ENCODE peak calls at places on chromosome 1, in eight cellular contexts. Z, K, Q, D, R, O, X and H are unnamed samples.

GRCh38 chr1:175499595-175500367 is 243.6 kb downstream of the TNR start:
- DNase-seq in Q (no peak), Z (no peak), O (no peak), K (no peak), X (no peak), D (no peak), R (no peak), H (no peak)

GRCh38 chr1:42125552-42125951 is 27.7 kb upstream of the GUCA2B start:
- DNase-seq in Q (no peak), R (no peak), D (no peak), Z (no peak), O (no peak), K (no peak), X (no peak), H (no peak)

GRCh38 chr1:179080866-179081695 is 789 bp upstream of the TOR3A start:
- DNase-seq in D (no peak), O (peak; percentile 9), R (no peak), K (no peak), Z (no peak), X (no peak), Q (no peak), H (no peak)

GRCh38 chr1:221987860-221988520 is 246.1 kb upstream of the DUSP10 start:
- DNase-seq in X (peak; percentile 93), O (no peak), K (no peak), R (peak; percentile 81), Z (peak; percentile 96), Q (no peak), D (peak; percentile 62), H (peak; percentile 66)

GRCh38 chr1:187092104-187092503 is 263.4 kb downstream of the PLA2G4A start:
- DNase-seq in D (no peak), R (no peak), K (no peak), O (no peak), Z (no peak), Q (peak; percentile 49), X (no peak), H (no peak)

GRCh38 chr1:147270721-147271120 is 28.2 kb downstream of the CHD1L start:
- DNase-seq in Q (no peak), O (no peak), K (no peak), D (no peak), R (no peak), Z (no peak), X (no peak), H (no peak)

GRCh38 chr1:23585321-23586022 is 26.2 kb upstream of the ID3 start:
- DNase-seq in Z (peak; percentile 99), Q (no peak), X (peak; percentile 99), O (no peak), K (no peak), D (peak; percentile 99), R (peak; percentile 94), H (peak; percentile 98)

GRCh38 chr1:77975386-77975785 is 3.5 kb downstream of the FUBP1 start:
- DNase-seq in X (peak; percentile 61), Q (no peak), R (no peak), K (no peak), Z (peak; percentile 40), O (peak; percentile 9), D (peak; percentile 26), H (peak; percentile 48)

GRCh38 chr1:69221492-69221990 is 346.2 kb upstream of the LRRC7 start:
- DNase-seq in Q (no peak), K (no peak), R (no peak), X (no peak), Z (no peak), D (no peak), O (no peak), H (no peak)

GRCh38 chr1:207748737-207749528 is 2.9 kb upstream of the CD46 start:
- DNase-seq in Z (no peak), Q (no peak), R (no peak), O (peak; percentile 40), K (no peak), D (no peak), X (no peak), H (no peak)
- H3K4me3 ChIP-seq in Z (no peak overlapping the region), Q (peak overlapping the region; percentile 4), R (no peak overlapping the region), O (no peak overlapping the region), K (no peak overlapping the region), D (no peak overlapping the region), X (no peak overlapping the region), H (no peak overlapping the region)

DNA sequence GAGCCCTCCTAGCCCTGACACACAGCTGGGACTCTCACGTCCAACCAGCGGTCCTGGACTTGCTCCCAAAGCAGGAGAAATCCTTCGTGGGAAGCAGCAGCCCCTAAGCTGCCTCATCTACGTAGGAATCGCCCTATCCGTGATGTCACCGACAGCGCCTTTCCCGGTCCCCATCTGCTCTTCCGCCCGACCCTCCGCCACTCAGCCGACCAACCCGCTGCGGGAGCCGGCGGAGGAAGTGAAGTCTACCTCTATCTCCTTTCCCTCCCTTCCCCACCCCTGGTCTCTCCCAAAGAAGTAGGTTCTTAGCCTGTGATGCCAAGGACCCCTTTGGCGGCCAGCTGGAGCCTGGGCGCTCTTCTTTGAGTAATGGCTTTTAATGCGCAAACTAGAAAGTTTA is 272.1 kb downstream of the FAM72C start:
- DNase-seq in Q (no peak), D (no peak), K (no peak), O (no peak), R (no peak), X (no peak), Z (no peak), H (no peak)
- H3K4me3 ChIP-seq in Q (no peak overlapping the region), D (no peak overlapping the region), K (no peak overlapping the region), O (no peak overlapping the region), R (no peak overlapping the region), X (no peak overlapping the region), Z (no peak overlapping the region), H (no peak overlapping the region)

DNA sequence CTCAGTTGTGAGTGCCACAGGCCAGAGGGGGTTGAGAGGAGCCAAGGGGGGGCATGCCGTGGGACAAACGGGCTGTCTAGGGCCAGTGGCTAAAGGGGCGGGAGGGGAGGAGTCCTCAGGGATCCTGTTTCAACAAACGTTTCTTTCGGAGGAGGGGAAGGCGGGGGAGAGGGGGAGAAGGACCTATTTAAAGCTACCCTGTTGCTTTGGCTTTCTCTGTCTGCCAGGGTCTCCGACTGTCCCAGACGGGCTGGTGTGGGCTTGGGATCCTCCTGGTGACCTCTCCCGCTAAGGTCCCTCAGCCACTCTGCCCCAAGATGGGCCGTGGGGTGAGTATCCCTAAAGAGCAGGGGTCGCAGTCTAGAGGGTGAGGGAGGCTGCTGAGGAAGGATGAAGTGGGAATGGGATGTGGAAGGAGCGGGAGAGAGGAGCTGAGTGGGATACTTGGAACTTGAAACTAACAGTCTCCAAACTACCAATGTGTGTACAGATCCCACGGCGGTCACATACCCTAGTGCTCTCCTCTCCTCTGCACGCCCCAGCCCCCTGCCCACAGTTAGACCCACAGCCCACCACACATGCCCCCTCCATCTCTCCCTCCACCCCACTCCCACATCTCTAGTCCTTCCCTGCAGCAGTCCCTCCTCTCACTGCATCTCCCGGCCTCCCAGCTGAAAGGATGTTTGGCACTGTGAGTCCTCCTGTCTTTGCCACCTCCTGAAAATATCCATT is at the start of gene ATP1A2:
- DNase-seq in R (no peak), Q (no peak), O (no peak), Z (no peak), K (peak; percentile 80), D (no peak), X (no peak), H (no peak)
- H3K4me3 ChIP-seq in R (no peak within 1 kb of the TSS), Q (no peak within 1 kb of the TSS), O (no peak within 1 kb of the TSS), Z (no peak within 1 kb of the TSS), K (peak within 1 kb of the TSS; percentile 68), D (no peak within 1 kb of the TSS), X (no peak within 1 kb of the TSS), H (no peak within 1 kb of the TSS)

GRCh38 chr1:181594553-181594952 is 111.2 kb downstream of the CACNA1E start:
- DNase-seq in D (no peak), R (no peak), O (no peak), K (no peak), Q (no peak), Z (no peak), X (no peak), H (no peak)

GRCh38 chr1:181593042-181593441 is 109.7 kb downstream of the CACNA1E start:
- DNase-seq in D (no peak), R (no peak), O (no peak), Z (no peak), X (no peak), K (no peak), Q (no peak), H (no peak)

GRCh38 chr1:181595234-181595633 is 111.9 kb downstream of the CACNA1E start:
- DNase-seq in R (no peak), Q (no peak), K (no peak), O (no peak), D (no peak), X (no peak), Z (no peak), H (no peak)

GRCh38 chr1:181588631-181589030 is 105.3 kb downstream of the CACNA1E start:
- DNase-seq in R (no peak), X (no peak), Z (no peak), K (no peak), O (no peak), D (no peak), Q (no peak), H (no peak)

GRCh38 chr1:181592261-181592859 is 109.0 kb downstream of the CACNA1E start:
- DNase-seq in D (no peak), K (no peak), X (no peak), O (no peak), R (no peak), Q (no peak), Z (no peak), H (no peak)
- H3K4me3 ChIP-seq in D (no peak overlapping the region), K (no peak overlapping the region), X (no peak overlapping the region), O (no peak overlapping the region), R (no peak overlapping the region), Q (no peak overlapping the region), Z (no peak overlapping the region), H (no peak overlapping the region)

GRCh38 chr1:183842817-183843187 is 37.9 kb downstream of the RGL1 start:
- DNase-seq in Z (no peak), Q (no peak), X (no peak), D (no peak), O (no peak), K (no peak), R (no peak), H (no peak)

GRCh38 chr1:183840140-183840539 is 35.2 kb downstream of the RGL1 start:
- DNase-seq in D (peak; percentile 24), X (peak; percentile 61), O (no peak), Z (peak; percentile 73), Q (no peak), R (peak; percentile 42), K (no peak), H (peak; percentile 27)

GRCh38 chr1:183841550-183841949 is 36.6 kb downstream of the RGL1 start:
- DNase-seq in R (no peak), X (peak; percentile 74), K (no peak), O (no peak), D (peak; percentile 29), Q (no peak), Z (peak; percentile 25), H (peak; percentile 26)

GRCh38 chr1:183844806-183845205 is 39.9 kb downstream of the RGL1 start:
- DNase-seq in Q (no peak), R (no peak), X (no peak), O (no peak), Z (no peak), D (no peak), K (no peak), H (no peak)

GRCh38 chr1:183841950-183842816 is 37.3 kb downstream of the RGL1 start:
- DNase-seq in K (no peak), Z (peak; percentile 97), Q (no peak), D (peak; percentile 98), R (peak; percentile 95), X (peak; percentile 99), O (peak; percentile 10), H (peak; percentile 98)
- H3K4me3 ChIP-seq in K (peak overlapping the region; percentile 34), Z (no peak overlapping the region), Q (no peak overlapping the region), D (peak overlapping the region; percentile 34), R (no peak overlapping the region), X (peak overlapping the region; percentile 13), O (no peak overlapping the region), H (peak overlapping the region; percentile 8)

GRCh38 chr1:98344726-98345125 is 316.8 kb upstream of the SNX7 start:
- DNase-seq in K (no peak), X (no peak), Z (no peak), O (no peak), D (no peak), Q (no peak), R (no peak), H (no peak)
- H3K4me3 ChIP-seq in K (no peak overlapping the region), X (no peak overlapping the region), Z (no peak overlapping the region), O (no peak overlapping the region), D (no peak overlapping the region), Q (no peak overlapping the region), R (no peak overlapping the region), H (no peak overlapping the region)